ENCODE peak calls at places on chromosomes 11 and 22, in six cellular contexts. One of them, this sample, is unnamed.

GRCh38 chr11:88552377-88553029 is 215.0 kb upstream of the CTSC start:
- DNase-seq in body of pancreas: peak
- DNase-seq in NB4: peak
- DNase-seq in IMR-90: peak
- DNase-seq in PC-9: peak
- DNase-seq in HCT116: peak
- DNase-seq in this sample: no peak

GRCh38 chr11:57493507-57494503 is 21.7 kb downstream of the SLC43A1 start:
- DNase-seq in NB4: peak
- DNase-seq in HCT116: peak
- DNase-seq in body of pancreas: peak
- DNase-seq in IMR-90: peak
- DNase-seq in PC-9: peak
- DNase-seq in this sample: no peak

GRCh38 chr11:85844439-85845051 is 10.6 kb upstream of the CCDC83 start:
- DNase-seq in PC-9: peak
- DNase-seq in NB4: peak
- DNase-seq in HCT116: peak
- DNase-seq in body of pancreas: peak
- DNase-seq in IMR-90: peak
- DNase-seq in this sample: no peak

GRCh38 chr11:103735497-103736032 is 300.9 kb upstream of the DDI1 start:
- DNase-seq in HCT116: no peak
- DNase-seq in NB4: no peak
- DNase-seq in IMR-90: peak
- DNase-seq in PC-9: no peak
- DNase-seq in body of pancreas: no peak
- DNase-seq in this sample: no peak

GRCh38 chr22:32723632-32724031 is 77.9 kb upstream of the TIMP3 start:
- DNase-seq in PC-9: peak
- DNase-seq in body of pancreas: peak
- DNase-seq in HCT116: no peak
- DNase-seq in NB4: peak
- DNase-seq in IMR-90: peak
- DNase-seq in this sample: peak

GRCh38 chr22:48354082-48354481 is 1473.6 kb downstream of the BRD1 start:
- DNase-seq in PC-9: no peak
- DNase-seq in body of pancreas: no peak
- DNase-seq in HCT116: no peak
- DNase-seq in IMR-90: no peak
- DNase-seq in NB4: no peak
- DNase-seq in this sample: no peak

GRCh38 chr22:29762263-29762662 is 4.5 kb downstream of the ZMAT5 start:
- DNase-seq in body of pancreas: no peak
- DNase-seq in HCT116: peak
- DNase-seq in NB4: no peak
- DNase-seq in IMR-90: no peak
- DNase-seq in PC-9: peak
- DNase-seq in this sample: no peak

GRCh38 chr11:32464078-32464477 is 28.7 kb upstream of the WT1 start:
- DNase-seq in HCT116: no peak
- DNase-seq in PC-9: no peak
- DNase-seq in NB4: peak
- DNase-seq in IMR-90: no peak
- DNase-seq in body of pancreas: no peak
- DNase-seq in this sample: no peak

GRCh38 chr11:70174846-70175764 is 28.0 kb upstream of the FADD start:
- DNase-seq in body of pancreas: no peak
- DNase-seq in NB4: no peak
- DNase-seq in PC-9: no peak
- DNase-seq in IMR-90: no peak
- DNase-seq in HCT116: no peak
- DNase-seq in this sample: no peak

GRCh38 chr22:17118342-17118741 is 2.8 kb downstream of the TMEM121B start:
- DNase-seq in PC-9: no peak
- DNase-seq in NB4: peak
- DNase-seq in body of pancreas: no peak
- DNase-seq in HCT116: no peak
- DNase-seq in IMR-90: no peak
- DNase-seq in this sample: no peak
- TF ChIP-seq CTCF in PC-9: no peak
- TF ChIP-seq CTCF in NB4: no peak
- TF ChIP-seq CTCF in body of pancreas: no peak
- TF ChIP-seq CTCF in HCT116: no peak
- TF ChIP-seq CTCF in IMR-90: no peak
- TF ChIP-seq CTCF in this sample: no peak

DNA sequence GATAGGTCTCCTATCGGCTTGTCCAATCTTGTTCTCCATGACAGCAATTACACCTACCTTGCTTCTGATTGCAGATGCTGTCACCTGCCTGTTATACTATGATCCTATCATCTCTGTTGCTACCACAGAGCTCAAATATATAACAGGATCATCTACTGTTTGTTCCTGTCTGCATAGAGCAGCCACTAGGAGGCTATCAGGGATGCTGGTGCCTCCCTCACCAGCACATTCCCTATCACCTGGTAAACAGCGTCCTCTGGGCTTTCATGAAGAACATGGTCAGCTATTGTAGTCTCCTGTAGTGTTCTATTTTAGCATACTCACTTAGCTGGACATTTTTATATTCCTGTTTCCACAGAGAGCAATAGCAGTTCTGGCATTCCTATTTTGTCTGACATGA is 87.8 kb upstream of the FAT3 start:
- DNase-seq in IMR-90: no peak
- DNase-seq in PC-9: no peak
- DNase-seq in NB4: peak
- DNase-seq in HCT116: no peak
- DNase-seq in body of pancreas: no peak
- DNase-seq in this sample: no peak
- TF ChIP-seq CTCF in IMR-90: no peak
- TF ChIP-seq CTCF in PC-9: peak
- TF ChIP-seq CTCF in NB4: peak
- TF ChIP-seq CTCF in HCT116: no peak
- TF ChIP-seq CTCF in body of pancreas: no peak
- TF ChIP-seq CTCF in this sample: no peak

DNA sequence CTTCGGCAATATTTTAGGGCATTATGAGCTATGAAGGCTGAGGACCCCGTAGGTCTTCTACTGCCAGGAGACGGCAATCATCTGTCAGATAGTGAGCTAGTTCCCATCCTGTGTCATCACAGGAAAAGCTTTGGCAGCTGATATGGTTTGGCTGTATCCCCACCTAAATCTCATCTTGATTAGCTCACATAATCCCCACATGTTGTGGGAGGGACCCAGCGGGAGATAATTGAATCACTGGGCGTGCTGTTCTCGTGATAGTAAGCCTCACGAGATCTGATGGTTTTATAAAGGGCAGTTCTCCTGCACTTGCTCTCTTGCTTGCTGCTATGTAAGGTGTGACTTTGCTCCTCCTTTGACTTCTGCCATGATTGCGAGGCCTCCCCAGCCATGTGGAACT is 18.1 kb downstream of the CSRP3 start:
- DNase-seq in body of pancreas: no peak
- DNase-seq in NB4: no peak
- DNase-seq in IMR-90: no peak
- DNase-seq in HCT116: no peak
- DNase-seq in PC-9: no peak
- DNase-seq in this sample: no peak
- TF ChIP-seq CTCF in body of pancreas: no peak
- TF ChIP-seq CTCF in NB4: no peak
- TF ChIP-seq CTCF in IMR-90: no peak
- TF ChIP-seq CTCF in HCT116: no peak
- TF ChIP-seq CTCF in PC-9: no peak
- TF ChIP-seq CTCF in this sample: no peak

DNA sequence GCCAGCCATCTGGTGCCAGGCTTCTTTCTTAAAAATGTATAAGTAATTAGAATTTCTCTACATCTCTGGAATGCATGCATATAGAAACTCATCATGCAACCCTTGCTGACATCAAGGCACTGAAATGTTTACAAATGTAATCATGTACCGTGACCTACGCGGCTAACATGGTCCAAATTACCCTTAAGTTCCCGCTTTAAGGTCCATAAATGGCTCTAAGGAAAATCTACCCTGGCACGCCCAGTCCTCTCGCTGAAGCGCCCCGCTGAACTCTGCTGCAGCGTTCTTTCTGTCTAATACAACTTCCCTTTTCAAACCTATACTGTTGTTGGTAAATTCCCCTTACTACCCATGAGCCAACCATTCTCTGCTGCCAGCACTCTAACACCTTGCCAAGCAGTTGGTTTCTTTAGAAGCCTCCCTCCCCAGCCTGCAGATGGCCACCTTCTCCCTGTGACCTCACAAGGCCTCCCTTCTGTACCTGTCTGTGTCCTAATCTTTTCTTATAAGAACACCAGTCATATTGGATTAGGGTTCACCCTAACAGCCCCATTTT is 13.5 kb upstream of the HMOX1 start:
- DNase-seq in PC-9: no peak
- DNase-seq in body of pancreas: peak
- DNase-seq in IMR-90: no peak
- DNase-seq in HCT116: no peak
- DNase-seq in NB4: peak
- DNase-seq in this sample: no peak
- TF ChIP-seq CTCF in PC-9: no peak
- TF ChIP-seq CTCF in body of pancreas: no peak
- TF ChIP-seq CTCF in IMR-90: no peak
- TF ChIP-seq CTCF in HCT116: no peak
- TF ChIP-seq CTCF in NB4: no peak
- TF ChIP-seq CTCF in this sample: no peak

DNA sequence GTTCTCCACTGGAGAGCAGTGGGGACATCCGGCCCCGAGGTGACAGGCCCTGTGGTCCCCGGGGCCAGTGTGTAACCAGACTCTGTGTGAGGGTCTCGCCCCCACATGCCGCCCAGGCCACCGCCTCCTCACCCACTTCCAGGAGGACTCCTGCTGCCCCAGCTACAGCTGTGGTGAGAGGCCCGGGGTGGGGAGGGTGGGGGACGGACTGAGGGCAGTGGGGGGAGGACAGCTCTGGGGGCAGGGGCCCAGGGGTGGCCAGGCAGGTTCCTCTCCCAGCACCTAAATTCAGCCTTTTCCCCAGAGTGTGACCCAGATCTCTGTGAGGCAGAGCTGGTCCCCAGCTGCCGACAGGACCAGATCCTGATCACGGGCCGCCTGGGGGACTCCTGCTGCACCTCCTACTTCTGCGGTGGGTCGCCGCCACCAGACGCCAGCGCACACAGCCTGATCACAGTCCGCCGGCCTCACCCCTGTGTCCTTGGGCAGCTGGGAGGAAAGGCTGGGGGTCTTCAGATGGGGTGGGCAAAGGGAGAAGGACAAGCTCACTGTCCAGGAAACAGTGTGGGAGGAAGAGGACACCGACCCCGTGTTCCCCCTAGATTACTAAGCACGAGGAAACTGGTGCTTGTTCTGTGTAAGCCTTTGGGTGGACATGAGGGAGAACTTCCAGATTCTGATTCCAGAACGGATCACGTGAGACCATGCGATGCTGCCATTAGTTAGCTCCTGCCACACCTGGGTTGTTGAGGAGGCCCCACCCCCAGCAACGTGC is 84.4 kb upstream of the MYOD1 start:
- DNase-seq in IMR-90: no peak
- DNase-seq in body of pancreas: no peak
- DNase-seq in PC-9: no peak
- DNase-seq in NB4: no peak
- DNase-seq in HCT116: no peak
- DNase-seq in this sample: no peak
- TF ChIP-seq CTCF in IMR-90: no peak
- TF ChIP-seq CTCF in body of pancreas: no peak
- TF ChIP-seq CTCF in PC-9: no peak
- TF ChIP-seq CTCF in NB4: no peak
- TF ChIP-seq CTCF in HCT116: no peak
- TF ChIP-seq CTCF in this sample: no peak

GRCh38 chr11:79160786-79161403 is 279.9 kb downstream of the TENM4 start:
- DNase-seq in HCT116: no peak
- DNase-seq in PC-9: no peak
- DNase-seq in body of pancreas: peak
- DNase-seq in NB4: peak
- DNase-seq in IMR-90: no peak
- DNase-seq in this sample: no peak
- TF ChIP-seq CTCF in HCT116: peak
- TF ChIP-seq CTCF in PC-9: no peak
- TF ChIP-seq CTCF in body of pancreas: no peak
- TF ChIP-seq CTCF in NB4: peak
- TF ChIP-seq CTCF in IMR-90: no peak
- TF ChIP-seq CTCF in this sample: peak

DNA sequence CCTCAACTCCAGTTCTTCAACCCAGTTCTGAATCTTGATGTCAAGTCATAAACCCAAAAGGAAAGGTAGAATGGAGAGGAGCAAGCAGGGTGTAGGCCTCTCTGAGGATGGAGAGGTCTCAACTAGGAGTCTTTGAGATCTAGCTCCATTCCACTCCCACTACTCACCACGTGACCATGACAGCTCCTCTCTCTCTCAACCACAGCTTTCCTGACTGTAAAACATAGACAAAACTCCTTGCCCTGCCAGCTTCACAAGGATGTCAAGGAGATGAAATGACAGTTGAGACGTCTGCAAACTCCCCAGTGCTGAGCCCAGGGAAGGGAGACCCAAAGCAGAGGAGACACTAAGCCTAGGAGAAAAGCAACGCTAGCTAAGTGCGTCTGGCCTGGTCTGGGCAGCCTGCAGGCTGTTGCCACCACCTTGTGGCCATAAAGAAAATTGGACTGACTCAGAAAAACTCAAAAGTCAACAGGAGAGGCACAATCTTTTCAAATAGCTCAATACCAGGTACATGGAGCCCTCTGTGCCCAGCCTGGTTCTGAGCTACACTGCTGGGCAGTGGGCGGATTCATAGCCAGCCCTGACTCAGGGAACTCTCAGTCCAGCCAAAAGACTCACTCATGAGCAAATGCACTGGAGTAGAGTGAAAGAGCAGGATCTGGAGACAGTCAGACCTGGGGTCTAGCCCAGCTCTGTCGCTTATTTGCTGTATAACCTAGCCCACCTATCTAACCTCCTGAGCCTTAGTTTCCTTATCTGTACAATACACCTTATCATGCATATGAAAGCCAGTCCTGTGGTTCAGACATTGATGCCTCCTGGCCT is 3.4 kb downstream of the CLPB start:
- DNase-seq in IMR-90: peak
- DNase-seq in NB4: peak
- DNase-seq in PC-9: peak
- DNase-seq in body of pancreas: peak
- DNase-seq in HCT116: no peak
- DNase-seq in this sample: no peak
- TF ChIP-seq CTCF in IMR-90: peak
- TF ChIP-seq CTCF in NB4: peak
- TF ChIP-seq CTCF in PC-9: peak
- TF ChIP-seq CTCF in body of pancreas: peak
- TF ChIP-seq CTCF in HCT116: peak
- TF ChIP-seq CTCF in this sample: peak

GRCh38 chr11:68533945-68534344 is 73.4 kb downstream of the PPP6R3 start:
- DNase-seq in IMR-90: no peak
- DNase-seq in PC-9: no peak
- DNase-seq in HCT116: no peak
- DNase-seq in body of pancreas: no peak
- DNase-seq in NB4: no peak
- DNase-seq in this sample: no peak
- TF ChIP-seq CTCF in IMR-90: no peak
- TF ChIP-seq CTCF in PC-9: no peak
- TF ChIP-seq CTCF in HCT116: no peak
- TF ChIP-seq CTCF in body of pancreas: no peak
- TF ChIP-seq CTCF in NB4: no peak
- TF ChIP-seq CTCF in this sample: no peak